ENCODE peak calls at places on chromosomes 5 and 9, in four cellular contexts. L, U, B and R are unnamed samples.
A peak's percentile ranks its signal among the peaks of the same experiment; 100 is the strongest.

GRCh38 chr5:83299353-83299752 is 172.2 kb upstream of the VCAN start:
- DNase-seq in L (no peak), U (no peak), B (no peak), R (no peak)

GRCh38 chr5:169649486-169649885 is 12.4 kb downstream of the DOCK2 start:
- DNase-seq in L (no peak), U (no peak), B (no peak), R (no peak)

GRCh38 chr9:114246558-114246957 is 76.3 kb upstream of the ORM1 start:
- DNase-seq in L (no peak), U (no peak), B (no peak), R (no peak)

GRCh38 chr9:136160939-136161610 is 42.4 kb upstream of the TMEM250 start:
- DNase-seq in L (no peak), U (no peak), B (no peak), R (no peak)

GRCh38 chr9:127537014-127537413 is 75.1 kb upstream of the STXBP1 start:
- DNase-seq in L (no peak), U (no peak), B (no peak), R (no peak)

GRCh38 chr5:113230711-113231652 is 203.8 kb downstream of the TSSK1B start:
- DNase-seq in L (no peak), U (no peak), B (no peak), R (no peak)

GRCh38 chr9:129836342-129837007 is 1.2 kb downstream of the USP20 start:
- DNase-seq in L (no peak), U (peak; percentile 63), B (no peak), R (no peak)

GRCh38 chr5:6773342-6774035 is 60.3 kb downstream of the TENT4A start:
- DNase-seq in L (no peak), U (no peak), B (no peak), R (no peak)

GRCh38 chr5:143788401-143788800 is 23.6 kb upstream of the HMHB1 start:
- DNase-seq in L (no peak), U (no peak), B (no peak), R (no peak)

GRCh38 chr5:126054593-126055347 is 368.4 kb upstream of the GRAMD2B start:
- DNase-seq in L (no peak), U (no peak), B (no peak), R (no peak)

GRCh38 chr9:78366827-78367226 is 69.9 kb downstream of the PSAT1 start:
- DNase-seq in L (no peak), U (no peak), B (no peak), R (no peak)

GRCh38 chr9:3794005-3794404 is 268.2 kb upstream of the RFX3 start:
- DNase-seq in L (no peak), U (no peak), B (no peak), R (no peak)

GRCh38 chr9:36744678-36745077 is 172.0 kb downstream of the MELK start:
- DNase-seq in L (no peak), U (no peak), B (no peak), R (no peak)

GRCh38 chr5:143219696-143220095 is 183.8 kb downstream of the NR3C1 start:
- DNase-seq in L (no peak), U (peak; percentile 67), B (no peak), R (no peak)

GRCh38 chr5:31935702-31936347 is 238.3 kb downstream of the GOLPH3 start:
- DNase-seq in L (no peak), U (no peak), B (no peak), R (no peak)

GRCh38 chr9:72843525-72844439 is 109.1 kb downstream of the ALDH1A1 start:
- DNase-seq in L (no peak), U (no peak), B (no peak), R (no peak)

GRCh38 chr9:8412327-8412726 is 612.7 kb upstream of the DMAC1 start:
- DNase-seq in L (no peak), U (no peak), B (no peak), R (no peak)

GRCh38 chr9:136848393-136849037 is 694 bp upstream of the PHPT1 start:
- DNase-seq in L (no peak), U (peak; percentile 61), B (peak; percentile 34), R (peak; percentile 74)

GRCh38 chr9:36263662-36264061 is 5.4 kb upstream of the GNE start:
- DNase-seq in L (no peak), U (no peak), B (no peak), R (no peak)

GRCh38 chr9:129037767-129038098 is 1.3 kb downstream of the MIGA2 start:
- DNase-seq in L (no peak), U (peak; percentile 37), B (no peak), R (no peak)

GRCh38 chr9:81028504-81028903 is 660.8 kb downstream of the TLE1 start:
- DNase-seq in L (no peak), U (no peak), B (no peak), R (no peak)

GRCh38 chr9:109063765-109064164 is 50.5 kb upstream of the CTNNAL1 start:
- DNase-seq in L (no peak), U (no peak), B (no peak), R (no peak)

GRCh38 chr5:78773655-78774054 is 125.1 kb upstream of the LHFPL2 start:
- DNase-seq in L (no peak), U (no peak), B (no peak), R (no peak)

GRCh38 chr9:93677061-93677571 is 100.7 kb downstream of the PHF2 start:
- DNase-seq in L (no peak), U (no peak), B (no peak), R (no peak)

GRCh38 chr5:140725799-140726471 is 25.7 kb downstream of the ZMAT2 start:
- DNase-seq in L (peak; percentile 81), U (peak; percentile 96), B (no peak), R (peak; percentile 19)

GRCh38 chr5:159316519-159317383 is 13.5 kb downstream of the IL12B start:
- DNase-seq in L (no peak), U (peak; percentile 64), B (no peak), R (no peak)

GRCh38 chr9:137063311-137064026 is 6.9 kb downstream of the SAPCD2 start:
- DNase-seq in L (no peak), U (no peak), B (no peak), R (no peak)

GRCh38 chr5:37869221-37869620 is 29.4 kb upstream of the GDNF start:
- DNase-seq in L (no peak), U (no peak), B (no peak), R (no peak)

GRCh38 chr5:172150514-172151425 is 37.3 kb downstream of the STK10 start:
- DNase-seq in L (no peak), U (peak; percentile 54), B (peak; percentile 80), R (peak; percentile 46)

GRCh38 chr9:33718987-33719386 is 76.4 kb upstream of the PRSS3 start:
- DNase-seq in L (no peak), U (no peak), B (peak; percentile 14), R (no peak)

GRCh38 chr5:94690778-94691177 is 72.3 kb downstream of the SLF1 start:
- DNase-seq in L (no peak), U (no peak), B (no peak), R (no peak)

GRCh38 chr5:77251921-77252320 is 41.4 kb downstream of the PDE8B start:
- DNase-seq in L (no peak), U (no peak), B (no peak), R (no peak)

GRCh38 chr5:59158165-59158564 is 575.3 kb downstream of the RAB3C start:
- DNase-seq in L (no peak), U (no peak), B (no peak), R (no peak)

GRCh38 chr5:149419532-149420485 is 40.7 kb upstream of the IL17B start:
- DNase-seq in L (no peak), U (no peak), B (no peak), R (no peak)

GRCh38 chr5:76685598-76686169 is 30.2 kb upstream of the F2R start:
- DNase-seq in L (no peak), U (no peak), B (no peak), R (no peak)

DNA sequence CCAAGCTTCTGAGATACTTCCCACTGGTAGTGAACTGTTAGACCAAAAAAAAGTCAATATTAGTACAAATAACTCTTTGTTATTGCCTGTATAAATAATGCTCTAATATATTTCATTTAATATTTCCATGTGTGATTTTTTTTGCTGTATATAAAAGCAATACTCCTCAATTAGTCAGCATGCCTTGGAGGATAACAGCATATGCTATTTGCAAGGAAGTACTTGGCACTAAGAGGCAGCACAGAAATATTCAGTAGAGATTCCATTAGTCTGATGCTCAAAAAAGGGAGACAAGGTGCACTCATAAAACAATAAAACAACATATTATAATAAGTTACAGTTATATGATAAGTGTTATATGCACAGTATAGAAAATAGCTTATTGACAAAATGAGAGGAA is 296.6 kb upstream of the MPDZ start:
- DNase-seq in L (no peak), U (no peak), B (no peak), R (no peak)
- TF ChIP-seq SPI1 in L (no peak), U (no peak), B (no peak), R (no peak)

GRCh38 chr5:154966081-154966841 is 25.4 kb downstream of the MRPL22 start:
- DNase-seq in L (no peak), U (no peak), B (no peak), R (no peak)
- TF ChIP-seq SPI1 in L (no peak), U (no peak), B (no peak), R (no peak)

GRCh38 chr5:179791881-179792611 is 1.7 kb upstream of the LTC4S start:
- DNase-seq in L (no peak), U (no peak), B (no peak), R (no peak)

GRCh38 chr5:179794171-179794570 is 385 bp downstream of the LTC4S start:
- DNase-seq in L (no peak), U (no peak), B (no peak), R (no peak)

GRCh38 chr5:179792612-179793469 is 945 bp upstream of the LTC4S start:
- DNase-seq in L (no peak), U (no peak), B (no peak), R (no peak)

GRCh38 chr5:179794575-179794974 is 789 bp downstream of the LTC4S start:
- DNase-seq in L (no peak), U (no peak), B (no peak), R (no peak)

DNA sequence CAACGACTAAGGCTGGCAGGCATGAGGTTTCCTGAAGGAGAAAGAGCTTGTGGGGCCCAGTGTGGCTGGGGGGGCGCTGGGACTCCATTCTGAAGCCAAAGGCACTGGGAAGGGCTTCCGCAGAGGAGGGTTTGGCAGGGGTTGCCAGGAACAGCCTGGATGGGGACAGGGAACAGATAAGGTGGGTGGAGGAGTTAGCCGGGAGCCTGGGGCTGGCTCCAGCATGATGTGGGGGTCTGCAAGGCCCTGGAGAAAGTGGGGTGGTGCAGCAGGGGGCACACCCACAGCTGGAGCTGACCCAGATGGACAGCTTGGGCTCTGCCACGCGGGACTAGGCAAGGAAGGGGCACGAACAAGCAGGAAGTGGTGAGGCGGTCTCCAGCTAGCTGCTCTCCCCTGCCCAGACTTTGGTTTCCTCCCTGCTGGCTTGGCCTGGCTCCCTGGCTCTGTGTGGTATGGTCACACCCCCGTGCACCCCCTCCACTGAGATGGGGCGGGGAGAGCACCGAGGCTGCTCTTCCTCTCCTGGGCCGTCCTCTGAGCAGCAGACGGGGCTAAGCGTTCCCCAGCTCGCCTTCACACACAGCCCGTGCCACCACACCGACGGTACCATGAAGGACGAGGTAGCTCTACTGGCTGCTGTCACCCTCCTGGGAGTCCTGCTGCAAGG is at the start of gene LTC4S:
- DNase-seq in L (no peak), U (no peak), B (peak; percentile 84), R (no peak)
- TF ChIP-seq SPI1 in L (no peak), U (no peak), B (peak; percentile 69), R (no peak)

DNA sequence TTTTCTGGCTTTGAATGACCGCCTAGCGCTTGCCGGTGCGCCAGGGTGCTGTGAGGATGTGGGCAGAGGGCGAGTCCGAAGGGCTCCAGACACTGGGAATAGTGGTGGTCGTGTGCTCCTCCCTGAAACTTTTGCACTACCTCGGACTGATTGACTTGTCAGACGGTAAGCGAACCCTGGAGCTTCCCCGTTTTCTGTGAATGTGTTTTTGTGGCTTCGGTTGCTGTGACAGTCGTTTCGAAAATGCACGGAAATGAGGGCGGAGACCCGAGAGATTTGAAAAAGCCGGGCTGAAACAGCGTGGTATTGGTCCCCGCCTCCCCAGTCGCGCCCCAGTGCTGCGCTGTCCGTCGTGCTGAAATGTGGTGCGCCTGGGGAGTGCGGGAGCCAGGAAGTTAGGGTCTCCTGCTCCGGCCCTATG is 102.5 kb upstream of the GABRP start:
- DNase-seq in L (no peak), U (peak; percentile 26), B (no peak), R (peak; percentile 13)
- TF ChIP-seq SPI1 in L (no peak), U (no peak), B (no peak), R (no peak)